ENCODE peak calls at places on chromosomes 3 and 15, in four cellular contexts. Z is lower leg skin, O is glutamatergic neuron, Y is NCI-H774. E is an unnamed sample.

GRCh38 chr3:13167064-13167743 is 94.0 kb upstream of the IQSEC1 start:
- DNase-seq in Z (no peak), O (no peak), Y (no peak), E (no peak)

GRCh38 chr3:131277836-131278497 is 103.6 kb upstream of the NUDT16 start:
- DNase-seq in Z (no peak), O (no peak), Y (no peak), E (no peak)

GRCh38 chr3:150843241-150843640 is 62.0 kb downstream of the MINDY4B start:
- DNase-seq in Z (no peak), O (no peak), Y (no peak), E (no peak)

GRCh38 chr3:170740726-170741591 is 129.0 kb downstream of the RPL22L1 start:
- DNase-seq in Z (peak; percentile 93), O (no peak), Y (no peak), E (peak; percentile 70)

GRCh38 chr3:180036678-180037455 is at the start of gene PEX5L:
- DNase-seq in Z (no peak), O (peak; percentile 84), Y (peak; percentile 98), E (peak; percentile 58)

GRCh38 chr15:25849431-25849921 is 13.7 kb downstream of the ATP10A start:
- DNase-seq in Z (no peak), O (no peak), Y (no peak), E (no peak)

GRCh38 chr3:67349551-67350174 is 304.7 kb downstream of the SUCLG2 start:
- DNase-seq in Z (no peak), O (no peak), Y (no peak), E (no peak)

GRCh38 chr3:50194903-50195500 is 3.6 kb downstream of the GNAT1 start:
- DNase-seq in Z (no peak), O (no peak), Y (no peak), E (no peak)

GRCh38 chr15:76718863-76719262 is 186.3 kb downstream of the SCAPER start:
- DNase-seq in Z (no peak), O (no peak), Y (no peak), E (no peak)

GRCh38 chr3:38122712-38123290 is 14.1 kb downstream of the ACAA1 start:
- DNase-seq in Z (peak; percentile 59), O (no peak), Y (no peak), E (peak; percentile 43)

GRCh38 chr3:173395412-173396181 is 1.9 kb upstream of the NLGN1 start:
- DNase-seq in Z (peak; percentile 97), O (peak; percentile 86), Y (peak; percentile 99), E (no peak)

GRCh38 chr15:75210867-75211266 is 9.2 kb downstream of the C15orf39 start:
- DNase-seq in Z (no peak), O (no peak), Y (no peak), E (no peak)

GRCh38 chr15:58357529-58358476 is 74.0 kb upstream of the LIPC start:
- DNase-seq in Z (no peak), O (no peak), Y (no peak), E (no peak)

GRCh38 chr3:31762016-31762764 is 218.9 kb downstream of the OSBPL10 start:
- DNase-seq in Z (no peak), O (no peak), Y (no peak), E (no peak)

GRCh38 chr3:187016639-187017345 is 86.5 kb downstream of the ST6GAL1 start:
- DNase-seq in Z (no peak), O (no peak), Y (no peak), E (no peak)

GRCh38 chr3:114567774-114568173 is 273.9 kb downstream of the TIGIT start:
- DNase-seq in Z (no peak), O (no peak), Y (no peak), E (no peak)

GRCh38 chr3:60202052-60202753 is 1049.0 kb downstream of the FHIT start:
- DNase-seq in Z (no peak), O (no peak), Y (no peak), E (no peak)

GRCh38 chr15:45715528-45715927 is 80.7 kb downstream of the SQOR start:
- DNase-seq in Z (no peak), O (no peak), Y (no peak), E (no peak)

GRCh38 chr15:82540055-82540983 is at the start of gene RPS17:
- DNase-seq in Z (peak; percentile 99), O (peak; percentile 98), Y (no peak), E (peak; percentile 97)

GRCh38 chr15:68303560-68304436 is 26.3 kb downstream of the FEM1B start:
- DNase-seq in Z (peak; percentile 76), O (no peak), Y (no peak), E (peak; percentile 76)

GRCh38 chr3:124257332-124257864 is 265.5 kb upstream of the ROPN1 start:
- DNase-seq in Z (peak; percentile 32), O (no peak), Y (no peak), E (no peak)

GRCh38 chr3:89145995-89146394 is 38.6 kb downstream of the EPHA3 start:
- DNase-seq in Z (no peak), O (no peak), Y (no peak), E (no peak)

E was measured in RWPE2.